ENCODE peak calls at places on chromosomes 1 and 21, in four cellular contexts. One of them, this sample, is unnamed. For H3K4me1 and H3K36me3, the result is how much of the 10 kb centered on the place peaks cover.

GRCh38 chr1:8794605-8795004 is 22.8 kb downstream of the RERE start:
- DNase-seq in A673: no peak
- DNase-seq in mammary epithelial cell: no peak
- DNase-seq in uterus: no peak
- DNase-seq in this sample: no peak

GRCh38 chr1:43997295-43997694 is 5.9 kb downstream of the CCDC24 start:
- DNase-seq in mammary epithelial cell: no peak
- DNase-seq in A673: no peak
- DNase-seq in uterus: no peak
- DNase-seq in this sample: no peak

GRCh38 chr1:173603056-173603591 is at the start of gene SLC9C2:
- DNase-seq in uterus: no peak
- DNase-seq in mammary epithelial cell: no peak
- DNase-seq in A673: peak
- DNase-seq in this sample: peak

GRCh38 chr1:27137022-27137542 is 17.8 kb downstream of the SLC9A1 start:
- DNase-seq in A673: no peak
- DNase-seq in mammary epithelial cell: no peak
- DNase-seq in uterus: no peak
- DNase-seq in this sample: no peak

GRCh38 chr1:150578278-150579109 is 916 bp downstream of the MCL1 start:
- DNase-seq in uterus: peak
- DNase-seq in A673: peak
- DNase-seq in mammary epithelial cell: peak
- DNase-seq in this sample: peak

GRCh38 chr1:191174298-191174697 is 696.6 kb upstream of the BRINP3 start:
- DNase-seq in uterus: no peak
- DNase-seq in A673: no peak
- DNase-seq in mammary epithelial cell: no peak
- DNase-seq in this sample: no peak

GRCh38 chr1:89607888-89608626 is 24.9 kb upstream of the LRRC8C start:
- DNase-seq in uterus: no peak
- DNase-seq in A673: no peak
- DNase-seq in mammary epithelial cell: peak
- DNase-seq in this sample: peak

GRCh38 chr1:12448746-12449177 is 169.2 kb downstream of the DHRS3 start:
- DNase-seq in mammary epithelial cell: no peak
- DNase-seq in uterus: no peak
- DNase-seq in A673: no peak
- DNase-seq in this sample: peak

GRCh38 chr1:155030899-155031298 is 2.7 kb downstream of the DCST2 start:
- DNase-seq in mammary epithelial cell: no peak
- DNase-seq in A673: no peak
- DNase-seq in uterus: no peak
- DNase-seq in this sample: no peak

GRCh38 chr21:35635261-35635660 is 425.1 kb downstream of the SETD4 start:
- DNase-seq in A673: no peak
- DNase-seq in uterus: no peak
- DNase-seq in mammary epithelial cell: peak
- DNase-seq in this sample: no peak

GRCh38 chr1:40774266-40774998 is 9.2 kb upstream of the KCNQ4 start:
- DNase-seq in uterus: peak
- DNase-seq in mammary epithelial cell: no peak
- DNase-seq in A673: peak
- DNase-seq in this sample: peak

GRCh38 chr1:94142022-94142421 is 21.1 kb upstream of the ABCA4 start:
- DNase-seq in mammary epithelial cell: no peak
- DNase-seq in uterus: no peak
- DNase-seq in A673: no peak
- DNase-seq in this sample: no peak

GRCh38 chr1:53047737-53048344 is 14.2 kb upstream of the PODN start:
- DNase-seq in mammary epithelial cell: peak
- DNase-seq in uterus: no peak
- DNase-seq in A673: peak
- DNase-seq in this sample: no peak

GRCh38 chr1:25909062-25909461 is 2.8 kb upstream of the STMN1 start:
- DNase-seq in A673: no peak
- DNase-seq in uterus: no peak
- DNase-seq in mammary epithelial cell: no peak
- DNase-seq in this sample: no peak

GRCh38 chr1:15282038-15282437 is 35.0 kb downstream of the FHAD1 start:
- DNase-seq in A673: no peak
- DNase-seq in uterus: no peak
- DNase-seq in mammary epithelial cell: no peak
- DNase-seq in this sample: no peak

GRCh38 chr21:14273736-14274538 is 58.0 kb downstream of the RBM11 start:
- DNase-seq in uterus: no peak
- DNase-seq in mammary epithelial cell: peak
- DNase-seq in A673: no peak
- DNase-seq in this sample: peak

GRCh38 chr1:205700865-205701401 is 20.6 kb upstream of the SLC45A3 start:
- DNase-seq in A673: peak
- DNase-seq in uterus: no peak
- DNase-seq in mammary epithelial cell: no peak
- DNase-seq in this sample: peak

GRCh38 chr1:169466259-169467230 is 19.2 kb downstream of the SLC19A2 start:
- DNase-seq in mammary epithelial cell: peak
- DNase-seq in uterus: no peak
- DNase-seq in A673: peak
- DNase-seq in this sample: no peak

DNA sequence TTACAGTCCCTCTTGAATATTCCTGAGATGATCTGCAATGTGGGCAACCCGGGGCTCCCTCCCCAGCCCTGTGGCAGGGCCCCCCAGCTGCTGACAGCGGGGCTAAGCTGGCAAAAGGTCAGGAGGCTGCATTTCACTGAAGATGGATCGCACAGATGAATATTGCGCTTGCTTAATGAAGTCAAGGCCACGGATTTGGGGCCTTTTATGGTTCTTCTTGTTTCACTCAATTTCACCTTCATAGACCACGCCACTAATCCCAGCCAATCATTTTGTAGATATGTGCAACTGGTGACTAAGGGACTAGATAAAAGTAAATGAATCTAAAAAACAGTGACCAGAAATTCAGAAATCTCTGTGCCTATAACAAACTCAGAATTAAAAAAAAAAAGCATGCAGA is 50.8 kb upstream of the SLC22A15 start:
- DNase-seq in A673: no peak
- DNase-seq in mammary epithelial cell: no peak
- DNase-seq in uterus: no peak
- DNase-seq in this sample: no peak
- H3K4me1 ChIP-seq in A673: under half
- H3K4me1 ChIP-seq in mammary epithelial cell: under half
- H3K4me1 ChIP-seq in uterus: under half
- H3K4me1 ChIP-seq in this sample: under half

GRCh38 chr1:54540891-54541290 is 7.1 kb upstream of the ACOT11 start:
- DNase-seq in uterus: no peak
- DNase-seq in mammary epithelial cell: no peak
- DNase-seq in A673: peak
- DNase-seq in this sample: no peak
- H3K36me3 ChIP-seq in uterus: under half
- H3K36me3 ChIP-seq in mammary epithelial cell: under half
- H3K36me3 ChIP-seq in A673: under half
- H3K36me3 ChIP-seq in this sample: under half

GRCh38 chr1:185911978-185912377 is 177.8 kb downstream of the HMCN1 start:
- DNase-seq in A673: no peak
- DNase-seq in uterus: no peak
- DNase-seq in mammary epithelial cell: no peak
- DNase-seq in this sample: no peak
- H3K4me3 ChIP-seq in A673: no peak
- H3K4me3 ChIP-seq in uterus: no peak
- H3K4me3 ChIP-seq in mammary epithelial cell: no peak
- H3K4me3 ChIP-seq in this sample: no peak

DNA sequence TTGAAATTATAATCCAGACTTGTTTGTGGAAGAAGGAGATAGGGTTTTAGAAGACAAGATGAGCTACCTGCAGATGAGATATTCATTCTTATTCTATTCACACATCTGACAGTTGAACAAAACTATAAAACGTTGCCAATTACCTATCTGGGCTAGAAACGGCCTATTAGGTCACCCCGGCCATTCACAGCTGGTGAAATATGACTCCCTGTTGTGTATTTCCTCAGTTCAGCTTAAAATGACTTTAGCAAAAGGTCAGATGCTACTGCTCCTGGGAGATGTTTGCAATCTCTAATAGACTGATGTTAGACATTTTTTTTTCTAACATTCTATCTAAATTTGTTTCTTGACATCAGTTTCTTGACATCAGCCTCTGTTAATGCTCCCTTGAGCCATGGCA is 44.6 kb downstream of the PCP4 start:
- DNase-seq in mammary epithelial cell: no peak
- DNase-seq in uterus: no peak
- DNase-seq in A673: no peak
- DNase-seq in this sample: no peak
- H3K4me1 ChIP-seq in mammary epithelial cell: under half
- H3K4me1 ChIP-seq in uterus: under half
- H3K4me1 ChIP-seq in A673: under half
- H3K4me1 ChIP-seq in this sample: under half